ENCODE peak calls at places on chromosomes 16 and 17, in five cellular contexts. Y, V, D, L and H are unnamed samples.

GRCh38 chr17:77695386-77695785 is 263.1 kb upstream of the TNRC6C start:
- DNase-seq in Y (peak; percentile 26), D (no peak), L (no peak), V (no peak), H (no peak)

GRCh38 chr17:45018514-45019176 is 32.8 kb downstream of the DCAKD start:
- DNase-seq in Y (no peak), D (peak; percentile 15), L (no peak), V (peak; percentile 40), H (no peak)

GRCh38 chr16:74990832-74991231 is 5.9 kb upstream of the WDR59 start:
- DNase-seq in V (no peak), D (no peak), L (no peak), Y (no peak), H (no peak)

GRCh38 chr16:66536525-66536924 is 13.4 kb downstream of the TK2 start:
- DNase-seq in V (no peak), Y (no peak), L (no peak), D (no peak), H (no peak)

GRCh38 chr17:8120520-8121443 is 2.5 kb upstream of the ALOXE3 start:
- DNase-seq in V (peak; percentile 80), D (peak; percentile 63), L (peak; percentile 55), Y (peak; percentile 59), H (no peak)

GRCh38 chr17:40304464-40304863 is 4.5 kb upstream of the RARA start:
- DNase-seq in D (no peak), L (no peak), V (no peak), Y (no peak), H (no peak)

GRCh38 chr17:65559483-65559801 is 2.0 kb downstream of the AXIN2 start:
- DNase-seq in Y (no peak), V (no peak), D (no peak), L (no peak), H (no peak)

GRCh38 chr17:15409721-15410247 is 57.6 kb downstream of the CDRT4 start:
- DNase-seq in L (no peak), D (peak; percentile 80), V (no peak), Y (no peak), H (no peak)

GRCh38 chr17:3768341-3768740 is 32.6 kb downstream of the ITGAE start:
- DNase-seq in L (no peak), Y (no peak), V (no peak), D (no peak), H (no peak)

GRCh38 chr17:80119271-80119791 is 17.9 kb downstream of the GAA start:
- DNase-seq in L (no peak), V (no peak), D (no peak), Y (no peak), H (no peak)

GRCh38 chr16:50692999-50693781 is at the start of gene NOD2:
- DNase-seq in Y (peak; percentile 21), V (peak; percentile 41), L (no peak), D (no peak), H (no peak)

GRCh38 chr17:17524091-17524490 is 27.9 kb upstream of the RASD1 start:
- DNase-seq in L (no peak), V (no peak), D (no peak), Y (no peak), H (no peak)

GRCh38 chr17:57732062-57732461 is 13.0 kb downstream of the CCDC182 start:
- DNase-seq in D (peak; percentile 78), L (no peak), V (no peak), Y (peak; percentile 63), H (no peak)

GRCh38 chr16:3020604-3021448 is 658 bp downstream of the TNFRSF12A start:
- DNase-seq in L (no peak), V (peak; percentile 76), D (peak; percentile 93), Y (no peak), H (no peak)